ENCODE peak calls at places on chromosomes 5 and 9, in six cellular contexts. G is foreskin keratinocyte, M is stomach, H is A549, X is tibial artery, P is adrenal gland. B is an unnamed sample.

GRCh38 chr5:34002629-34003328 is 5.1 kb downstream of the AMACR start:
- DNase-seq in X (no peak), H (no peak), M (no peak), G (no peak), P (no peak), B (no peak)

GRCh38 chr5:9396285-9396770 is 149.5 kb downstream of the SEMA5A start:
- DNase-seq in H (no peak), X (no peak), G (no peak), P (no peak), M (no peak), B (no peak)

GRCh38 chr5:57054135-57054534 is 102.2 kb upstream of the MIER3 start:
- DNase-seq in X (no peak), M (no peak), H (no peak), P (no peak), G (no peak), B (no peak)

GRCh38 chr5:141725909-141726308 is 43.9 kb upstream of the ARAP3 start:
- DNase-seq in M (no peak), H (peak; percentile 70), X (no peak), P (no peak), G (no peak), B (no peak)

GRCh38 chr9:89536145-89536574 is 38.2 kb upstream of the SEMA4D start:
- DNase-seq in X (no peak), P (no peak), G (no peak), M (no peak), H (no peak), B (no peak)

GRCh38 chr5:117072439-117072838 is 497.8 kb upstream of the SEMA6A start:
- DNase-seq in M (no peak), H (no peak), P (no peak), G (no peak), X (no peak), B (no peak)

GRCh38 chr9:8062459-8062858 is 262.9 kb upstream of the DMAC1 start:
- DNase-seq in M (no peak), P (no peak), H (no peak), X (no peak), G (no peak), B (no peak)

GRCh38 chr9:136603216-136603615 is 57.4 kb upstream of the NOTCH1 start:
- DNase-seq in M (no peak), P (no peak), X (no peak), H (no peak), G (no peak), B (no peak)

GRCh38 chr5:43750809-43751208 is 147.8 kb downstream of the NNT start:
- DNase-seq in P (no peak), X (no peak), H (no peak), M (no peak), G (no peak), B (no peak)

GRCh38 chr9:114002986-114003740 is 74.9 kb downstream of the AMBP start:
- DNase-seq in P (no peak), G (no peak), X (peak; percentile 60), H (no peak), M (peak; percentile 14), B (no peak)

GRCh38 chr9:97980479-97980803 is 2.7 kb upstream of the ANP32B start:
- DNase-seq in X (peak; percentile 71), P (no peak), G (peak; percentile 27), M (no peak), H (no peak), B (no peak)

GRCh38 chr9:15225564-15226126 is 81.4 kb downstream of the TTC39B start:
- DNase-seq in P (no peak), G (no peak), M (no peak), H (no peak), X (no peak), B (no peak)

GRCh38 chr5:136070486-136071285 is 41.9 kb downstream of the TGFBI start:
- DNase-seq in G (peak; percentile 58), P (no peak), H (no peak), X (no peak), M (no peak), B (no peak)

GRCh38 chr5:172554562-172554961 is 86.5 kb upstream of the NEURL1B start:
- DNase-seq in G (no peak), H (no peak), P (no peak), X (no peak), M (no peak), B (no peak)
- H3K4me1 ChIP-seq in G (no peaks in the 10 kb centered on the region), H (peaks cover 3% of the 10 kb centered on the region), P (peaks cover 56% of the 10 kb centered on the region), X (no peaks in the 10 kb centered on the region), M (peaks cover 11% of the 10 kb centered on the region), B (peaks cover 5% of the 10 kb centered on the region)

GRCh38 chr5:12480487-12480886 is 576.2 kb upstream of the CTNND2 start:
- DNase-seq in G (no peak), P (no peak), H (no peak), X (no peak), M (no peak), B (no peak)

GRCh38 chr5:12477556-12477955 is 573.3 kb upstream of the CTNND2 start:
- DNase-seq in X (no peak), H (no peak), P (no peak), G (no peak), M (no peak), B (no peak)
- TF ChIP-seq CTCF in X (no peak), H (no peak), P (no peak), G (no peak), M (no peak), B (no peak)

DNA sequence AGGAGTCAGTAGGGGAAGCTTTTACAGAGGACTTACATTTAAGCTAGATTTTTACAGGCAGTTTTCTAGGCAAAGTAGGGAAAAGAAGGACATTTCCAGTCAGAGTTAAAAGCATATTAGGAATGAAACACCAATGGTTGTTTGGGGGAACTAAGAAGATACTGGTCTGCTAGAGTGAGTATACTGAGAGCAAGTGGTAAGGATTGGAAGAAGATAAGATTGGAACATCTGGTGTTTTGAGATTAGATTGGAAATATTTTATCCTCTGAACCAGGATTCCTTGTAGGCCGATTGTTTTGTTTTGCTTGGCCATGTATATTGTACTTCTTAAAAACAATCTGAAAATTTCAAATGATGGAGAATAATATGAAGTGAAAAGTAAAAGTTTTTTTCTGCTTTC is 7.7 kb downstream of the FBXO38 start:
- DNase-seq in P (no peak), M (no peak), H (no peak), X (no peak), G (no peak), B (no peak)
- H3K4me1 ChIP-seq in P (peaks cover 35% of the 10 kb centered on the region), M (peaks cover 41% of the 10 kb centered on the region), H (peaks cover 16% of the 10 kb centered on the region), X (no peaks in the 10 kb centered on the region), G (no peaks in the 10 kb centered on the region), B (no peaks in the 10 kb centered on the region)

DNA sequence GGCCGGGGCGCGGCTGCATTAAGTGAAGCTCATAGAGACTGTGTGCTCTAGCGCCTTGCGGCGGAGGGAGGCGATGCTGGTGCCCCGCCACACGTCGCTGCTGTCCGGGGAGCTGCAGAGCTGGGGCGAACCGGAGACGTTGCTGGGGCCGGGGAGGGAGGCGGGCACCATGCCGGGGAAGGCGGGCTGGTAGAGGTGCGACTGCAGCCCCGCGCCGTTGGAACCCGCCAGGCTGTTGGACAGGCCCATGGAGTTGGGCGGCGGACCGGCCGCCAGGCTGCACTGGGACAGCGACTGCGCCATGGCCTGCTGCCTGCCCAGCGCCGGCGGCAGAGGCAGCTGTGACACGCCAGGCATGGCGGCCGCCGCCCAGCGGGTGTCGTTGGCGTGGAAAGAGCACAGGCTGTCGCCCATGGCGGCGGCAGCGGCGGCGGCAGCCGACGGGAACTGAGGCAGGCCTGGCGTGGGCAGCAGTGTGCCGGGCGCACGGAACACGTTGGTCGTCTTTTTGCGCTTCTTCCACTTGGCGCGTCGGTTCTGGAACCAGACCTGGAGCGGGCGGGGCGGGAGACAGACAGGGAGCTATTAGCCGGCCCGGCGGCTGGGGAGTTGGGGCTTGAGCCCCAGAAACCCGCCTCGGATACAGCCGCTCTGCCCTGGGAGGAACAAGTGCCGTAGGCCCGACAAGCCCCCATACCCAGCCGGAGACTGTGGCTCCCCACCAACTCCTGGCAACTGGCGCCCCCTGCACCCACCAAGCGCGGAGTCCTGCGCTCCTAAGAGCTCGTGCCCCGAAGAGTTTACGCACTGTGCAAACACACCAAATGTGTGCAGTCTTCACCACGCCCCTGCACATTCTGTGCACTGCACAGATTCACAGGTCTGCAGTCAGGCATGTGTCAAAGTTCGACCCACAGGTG is 8.0 kb downstream of the OTP start:
- DNase-seq in M (peak; percentile 43), G (no peak), H (peak; percentile 83), P (peak; percentile 29), X (no peak), B (peak; percentile 61)
- TF ChIP-seq CTCF in M (no peak), G (peak; percentile 11), H (no peak), P (peak; percentile 24), X (no peak), B (no peak)

GRCh38 chr9:133973791-133974630 is 18.1 kb downstream of the VAV2 start:
- DNase-seq in G (no peak), P (no peak), H (no peak), X (no peak), M (peak; percentile 65), B (no peak)
- H3K4me1 ChIP-seq in G (peaks cover 10% of the 10 kb centered on the region), P (peaks cover 57% of the 10 kb centered on the region), H (peaks cover 15% of the 10 kb centered on the region), X (no peaks in the 10 kb centered on the region), M (peaks cover 41% of the 10 kb centered on the region), B (no peaks in the 10 kb centered on the region)

DNA sequence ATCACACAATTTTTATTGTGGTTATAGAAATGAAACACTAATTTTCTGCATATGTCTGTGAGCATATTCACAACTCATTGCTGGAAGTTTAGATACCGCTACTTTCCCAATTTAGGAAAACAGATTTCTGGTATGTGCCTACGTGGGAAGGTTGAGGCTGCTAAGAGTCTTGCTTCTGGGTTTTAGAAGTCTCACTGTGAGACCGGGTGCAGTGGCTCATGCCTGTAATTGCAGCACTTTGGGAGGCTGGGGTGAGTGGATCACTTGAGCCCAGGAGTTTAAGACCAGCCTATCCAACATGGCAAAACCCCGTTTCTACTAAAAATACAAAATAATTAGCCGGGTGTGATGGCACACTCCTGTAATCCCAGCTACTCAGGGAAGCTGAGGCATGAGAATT is 39.6 kb downstream of the UBAP1 start:
- DNase-seq in M (no peak), X (no peak), H (peak; percentile 49), P (no peak), G (no peak), B (no peak)
- TF ChIP-seq CTCF in M (no peak), X (no peak), H (no peak), P (no peak), G (no peak), B (no peak)

GRCh38 chr5:107469485-107469884 is 201.3 kb downstream of the EFNA5 start:
- DNase-seq in P (no peak), H (peak; percentile 95), M (no peak), G (peak; percentile 94), X (no peak), B (peak; percentile 50)
- H3K4me1 ChIP-seq in P (no peaks in the 10 kb centered on the region), H (peaks cover 94% of the 10 kb centered on the region), M (peaks cover 7% of the 10 kb centered on the region), G (peaks cover 40% of the 10 kb centered on the region), X (no peaks in the 10 kb centered on the region), B (peaks cover 22% of the 10 kb centered on the region)

B was measured in HCT116.